ENCODE peak calls at places on chromosomes 3 and 15, in seven cellular contexts. One of them, this sample, is unnamed.

GRCh38 chr3:23356923-23357322 is 153.8 kb downstream of the UBE2E2 start:
- DNase-seq in lower leg skin: no peak
- DNase-seq in hepatocyte: no peak
- DNase-seq in kidney: no peak
- DNase-seq in brain microvascular endothelial cell: no peak
- DNase-seq in GM20000: no peak
- DNase-seq in tibial artery: no peak
- DNase-seq in this sample: no peak

GRCh38 chr3:141828487-141829284 is 47.8 kb upstream of the ATP1B3 start:
- DNase-seq in tibial artery: no peak
- DNase-seq in brain microvascular endothelial cell: no peak
- DNase-seq in lower leg skin: peak; percentile 92
- DNase-seq in hepatocyte: peak; percentile 32
- DNase-seq in kidney: no peak
- DNase-seq in GM20000: no peak
- DNase-seq in this sample: peak; percentile 54

GRCh38 chr3:64031540-64032533 is 8.5 kb upstream of the PSMD6 start:
- DNase-seq in hepatocyte: no peak
- DNase-seq in kidney: no peak
- DNase-seq in lower leg skin: no peak
- DNase-seq in brain microvascular endothelial cell: no peak
- DNase-seq in tibial artery: no peak
- DNase-seq in GM20000: no peak
- DNase-seq in this sample: no peak

GRCh38 chr3:78986702-78987101 is 781.1 kb downstream of the ROBO1 start:
- DNase-seq in hepatocyte: no peak
- DNase-seq in tibial artery: no peak
- DNase-seq in brain microvascular endothelial cell: no peak
- DNase-seq in lower leg skin: no peak
- DNase-seq in GM20000: no peak
- DNase-seq in kidney: no peak
- DNase-seq in this sample: no peak

GRCh38 chr3:22378869-22379268 is 627.9 kb upstream of the ZNF385D start:
- DNase-seq in kidney: no peak
- DNase-seq in hepatocyte: no peak
- DNase-seq in GM20000: no peak
- DNase-seq in lower leg skin: no peak
- DNase-seq in brain microvascular endothelial cell: no peak
- DNase-seq in tibial artery: no peak
- DNase-seq in this sample: no peak

GRCh38 chr3:175748087-175748732 is 889.1 kb downstream of the NAALADL2 start:
- DNase-seq in GM20000: no peak
- DNase-seq in kidney: no peak
- DNase-seq in hepatocyte: no peak
- DNase-seq in tibial artery: no peak
- DNase-seq in lower leg skin: no peak
- DNase-seq in brain microvascular endothelial cell: no peak
- DNase-seq in this sample: no peak

GRCh38 chr3:61877359-61877770 is 316.0 kb downstream of the PTPRG start:
- DNase-seq in brain microvascular endothelial cell: no peak
- DNase-seq in lower leg skin: no peak
- DNase-seq in hepatocyte: peak; percentile 29
- DNase-seq in tibial artery: no peak
- DNase-seq in GM20000: peak; percentile 45
- DNase-seq in kidney: no peak
- DNase-seq in this sample: peak; percentile 1

GRCh38 chr15:68431792-68432401 is at the start of gene ITGA11:
- DNase-seq in hepatocyte: peak; percentile 79
- DNase-seq in kidney: peak; percentile 87
- DNase-seq in brain microvascular endothelial cell: peak; percentile 66
- DNase-seq in lower leg skin: peak; percentile 92
- DNase-seq in tibial artery: peak; percentile 91
- DNase-seq in GM20000: peak; percentile 70
- DNase-seq in this sample: peak; percentile 60

GRCh38 chr15:93088200-93088980 is 621 bp downstream of the RGMA start:
- DNase-seq in kidney: peak; percentile 79
- DNase-seq in tibial artery: no peak
- DNase-seq in lower leg skin: no peak
- DNase-seq in hepatocyte: peak; percentile 55
- DNase-seq in brain microvascular endothelial cell: no peak
- DNase-seq in GM20000: peak; percentile 65
- DNase-seq in this sample: peak; percentile 50

GRCh38 chr15:64842099-64842940 is 605 bp downstream of the PLEKHO2 start:
- DNase-seq in GM20000: no peak
- DNase-seq in tibial artery: peak; percentile 82
- DNase-seq in brain microvascular endothelial cell: peak; percentile 25
- DNase-seq in lower leg skin: no peak
- DNase-seq in hepatocyte: no peak
- DNase-seq in kidney: no peak
- DNase-seq in this sample: no peak

GRCh38 chr3:196177567-196177966 is 33.6 kb downstream of the ZDHHC19 start:
- DNase-seq in kidney: no peak
- DNase-seq in lower leg skin: no peak
- DNase-seq in brain microvascular endothelial cell: no peak
- DNase-seq in hepatocyte: no peak
- DNase-seq in GM20000: no peak
- DNase-seq in tibial artery: no peak
- DNase-seq in this sample: no peak

GRCh38 chr3:129121016-129121791 is 400 bp downstream of the RAB43 start:
- DNase-seq in kidney: no peak
- DNase-seq in GM20000: no peak
- DNase-seq in hepatocyte: peak; percentile 46
- DNase-seq in brain microvascular endothelial cell: no peak
- DNase-seq in tibial artery: no peak
- DNase-seq in lower leg skin: no peak
- DNase-seq in this sample: no peak

GRCh38 chr3:187912007-187912406 is 166.7 kb upstream of the BCL6 start:
- DNase-seq in tibial artery: no peak
- DNase-seq in GM20000: no peak
- DNase-seq in hepatocyte: peak; percentile 24
- DNase-seq in brain microvascular endothelial cell: no peak
- DNase-seq in lower leg skin: no peak
- DNase-seq in kidney: no peak
- DNase-seq in this sample: no peak

GRCh38 chr3:127729556-127730056 is 56.9 kb downstream of the ABTB1 start:
- DNase-seq in kidney: no peak
- DNase-seq in brain microvascular endothelial cell: no peak
- DNase-seq in tibial artery: no peak
- DNase-seq in lower leg skin: no peak
- DNase-seq in hepatocyte: no peak
- DNase-seq in GM20000: no peak
- DNase-seq in this sample: no peak

GRCh38 chr15:25178835-25179672 is 224.3 kb downstream of the SNRPN start:
- DNase-seq in brain microvascular endothelial cell: no peak
- DNase-seq in hepatocyte: no peak
- DNase-seq in GM20000: no peak
- DNase-seq in kidney: peak; percentile 45
- DNase-seq in tibial artery: no peak
- DNase-seq in lower leg skin: peak; percentile 78
- DNase-seq in this sample: no peak

GRCh38 chr3:125310623-125311076 is 64.5 kb downstream of the ZNF148 start:
- DNase-seq in lower leg skin: no peak
- DNase-seq in tibial artery: no peak
- DNase-seq in hepatocyte: no peak
- DNase-seq in brain microvascular endothelial cell: no peak
- DNase-seq in kidney: no peak
- DNase-seq in GM20000: peak; percentile 10
- DNase-seq in this sample: no peak

GRCh38 chr3:50296721-50297383 is 2.4 kb downstream of the HYAL3 start:
- DNase-seq in GM20000: no peak
- DNase-seq in tibial artery: no peak
- DNase-seq in hepatocyte: no peak
- DNase-seq in brain microvascular endothelial cell: no peak
- DNase-seq in lower leg skin: no peak
- DNase-seq in kidney: no peak
- DNase-seq in this sample: no peak

GRCh38 chr15:85840802-85841152 is 46.1 kb upstream of the KLHL25 start:
- DNase-seq in hepatocyte: no peak
- DNase-seq in tibial artery: no peak
- DNase-seq in GM20000: no peak
- DNase-seq in lower leg skin: no peak
- DNase-seq in kidney: no peak
- DNase-seq in brain microvascular endothelial cell: no peak
- DNase-seq in this sample: no peak

GRCh38 chr3:184717608-184717995 is 5.7 kb upstream of the MAGEF1 start:
- DNase-seq in brain microvascular endothelial cell: no peak
- DNase-seq in tibial artery: no peak
- DNase-seq in GM20000: no peak
- DNase-seq in hepatocyte: no peak
- DNase-seq in kidney: no peak
- DNase-seq in lower leg skin: no peak
- DNase-seq in this sample: no peak

GRCh38 chr3:197454014-197454413 is 101.8 kb downstream of the BDH1 start:
- DNase-seq in hepatocyte: peak; percentile 40
- DNase-seq in kidney: no peak
- DNase-seq in tibial artery: no peak
- DNase-seq in brain microvascular endothelial cell: no peak
- DNase-seq in lower leg skin: no peak
- DNase-seq in GM20000: peak; percentile 51
- DNase-seq in this sample: peak; percentile 38

GRCh38 chr3:76346680-76347079 is 561.3 kb upstream of the ZNF717 start:
- DNase-seq in kidney: no peak
- DNase-seq in lower leg skin: no peak
- DNase-seq in GM20000: no peak
- DNase-seq in hepatocyte: no peak
- DNase-seq in tibial artery: no peak
- DNase-seq in brain microvascular endothelial cell: no peak
- DNase-seq in this sample: no peak

GRCh38 chr3:17742092-17742836 is at the start of gene TBC1D5:
- DNase-seq in GM20000: peak; percentile 94
- DNase-seq in lower leg skin: peak; percentile 98
- DNase-seq in tibial artery: peak; percentile 98
- DNase-seq in brain microvascular endothelial cell: peak; percentile 45
- DNase-seq in kidney: peak; percentile 99
- DNase-seq in hepatocyte: peak; percentile 99
- DNase-seq in this sample: peak; percentile 93

GRCh38 chr3:148319960-148320359 is 377.7 kb upstream of the AGTR1 start:
- DNase-seq in brain microvascular endothelial cell: no peak
- DNase-seq in kidney: no peak
- DNase-seq in lower leg skin: no peak
- DNase-seq in GM20000: no peak
- DNase-seq in tibial artery: no peak
- DNase-seq in hepatocyte: no peak
- DNase-seq in this sample: no peak

GRCh38 chr3:123365450-123366143 is 83.3 kb downstream of the ADCY5 start:
- DNase-seq in brain microvascular endothelial cell: no peak
- DNase-seq in hepatocyte: peak; percentile 38
- DNase-seq in kidney: no peak
- DNase-seq in tibial artery: peak; percentile 71
- DNase-seq in lower leg skin: no peak
- DNase-seq in GM20000: no peak
- DNase-seq in this sample: peak; percentile 26
- TF ChIP-seq CTCF in brain microvascular endothelial cell: peak; percentile 76
- TF ChIP-seq CTCF in hepatocyte: peak; percentile 25
- TF ChIP-seq CTCF in kidney: peak; percentile 43
- TF ChIP-seq CTCF in tibial artery: peak; percentile 44
- TF ChIP-seq CTCF in lower leg skin: no peak
- TF ChIP-seq CTCF in GM20000: peak; percentile 28
- TF ChIP-seq CTCF in this sample: peak; percentile 17

GRCh38 chr3:132800958-132801357 is 78.7 kb upstream of the NPHP3 start:
- DNase-seq in lower leg skin: no peak
- DNase-seq in kidney: no peak
- DNase-seq in hepatocyte: no peak
- DNase-seq in GM20000: no peak
- DNase-seq in tibial artery: no peak
- DNase-seq in brain microvascular endothelial cell: no peak
- DNase-seq in this sample: no peak

GRCh38 chr3:132804498-132804897 is 82.3 kb upstream of the NPHP3 start:
- DNase-seq in brain microvascular endothelial cell: peak; percentile 15
- DNase-seq in lower leg skin: no peak
- DNase-seq in GM20000: no peak
- DNase-seq in tibial artery: no peak
- DNase-seq in kidney: no peak
- DNase-seq in hepatocyte: no peak
- DNase-seq in this sample: no peak

GRCh38 chr3:132805071-132805470 is 82.9 kb upstream of the NPHP3 start:
- DNase-seq in kidney: no peak
- DNase-seq in tibial artery: no peak
- DNase-seq in hepatocyte: no peak
- DNase-seq in lower leg skin: no peak
- DNase-seq in GM20000: no peak
- DNase-seq in brain microvascular endothelial cell: no peak
- DNase-seq in this sample: no peak

DNA sequence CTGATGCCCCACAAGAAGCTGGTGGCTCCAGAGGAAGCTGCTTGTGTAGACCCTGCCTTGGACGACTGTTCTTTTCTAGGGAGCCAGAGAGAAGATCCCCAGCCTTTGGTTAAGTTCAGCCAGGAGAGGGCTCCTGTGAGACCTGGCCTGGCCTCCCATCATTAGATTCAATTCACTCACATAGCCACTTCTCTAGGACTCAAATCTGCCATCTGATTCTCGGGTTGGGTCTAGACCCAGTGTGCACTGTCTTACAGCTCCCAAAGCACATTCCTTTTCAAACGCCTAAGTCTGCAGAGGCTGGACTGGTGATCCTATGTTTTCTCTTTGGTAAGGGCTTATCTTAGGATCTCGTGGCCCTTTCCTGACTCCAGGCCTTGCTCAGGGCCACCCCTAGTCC is 81.7 kb upstream of the NPHP3 start:
- DNase-seq in GM20000: no peak
- DNase-seq in kidney: no peak
- DNase-seq in tibial artery: no peak
- DNase-seq in lower leg skin: no peak
- DNase-seq in brain microvascular endothelial cell: peak; percentile 1
- DNase-seq in hepatocyte: peak; percentile 9
- DNase-seq in this sample: no peak
- TF ChIP-seq CTCF in GM20000: no peak
- TF ChIP-seq CTCF in kidney: no peak
- TF ChIP-seq CTCF in tibial artery: no peak
- TF ChIP-seq CTCF in lower leg skin: no peak
- TF ChIP-seq CTCF in brain microvascular endothelial cell: peak; percentile 50
- TF ChIP-seq CTCF in hepatocyte: peak; percentile 11
- TF ChIP-seq CTCF in this sample: no peak

DNA sequence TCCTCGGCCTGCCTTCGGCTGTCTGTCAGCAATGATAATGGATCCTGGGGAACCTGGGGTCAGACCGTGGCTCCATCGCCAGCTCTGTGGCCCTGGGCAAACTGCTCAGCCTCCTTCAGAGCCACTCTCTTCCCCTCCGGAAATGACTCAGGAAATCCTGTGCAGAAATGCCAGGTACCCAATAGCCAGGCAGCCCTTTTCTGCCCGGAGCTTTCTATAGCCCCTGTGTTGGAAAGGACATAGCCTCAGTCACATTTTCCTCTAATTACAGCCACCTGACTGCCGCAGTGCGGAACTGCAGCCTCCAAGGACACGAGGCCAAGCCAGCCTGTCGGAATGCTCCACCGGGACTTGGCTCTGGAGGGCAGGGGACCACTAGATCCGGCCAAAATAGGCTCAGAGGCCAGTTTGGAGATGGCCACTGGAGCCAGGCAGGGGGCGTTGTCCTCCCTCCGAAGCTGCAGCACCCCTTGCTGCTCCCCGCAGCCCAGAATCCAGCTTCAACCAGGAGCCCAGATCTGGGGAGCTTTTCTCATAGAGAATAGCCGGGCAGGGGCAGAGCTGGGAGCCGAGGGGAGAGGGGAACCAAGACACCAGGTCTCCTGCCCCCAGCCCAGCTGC is 11.6 kb upstream of the ZXDC start:
- DNase-seq in tibial artery: no peak
- DNase-seq in lower leg skin: no peak
- DNase-seq in brain microvascular endothelial cell: no peak
- DNase-seq in GM20000: no peak
- DNase-seq in kidney: peak; percentile 62
- DNase-seq in hepatocyte: no peak
- DNase-seq in this sample: no peak
- TF ChIP-seq CTCF in tibial artery: no peak
- TF ChIP-seq CTCF in lower leg skin: no peak
- TF ChIP-seq CTCF in brain microvascular endothelial cell: peak; percentile 27
- TF ChIP-seq CTCF in GM20000: no peak
- TF ChIP-seq CTCF in kidney: no peak
- TF ChIP-seq CTCF in hepatocyte: no peak
- TF ChIP-seq CTCF in this sample: peak; percentile 17

GRCh38 chr15:70029297-70029701 is 68.4 kb downstream of the TLE3 start:
- DNase-seq in lower leg skin: no peak
- DNase-seq in hepatocyte: no peak
- DNase-seq in GM20000: no peak
- DNase-seq in brain microvascular endothelial cell: no peak
- DNase-seq in tibial artery: peak; percentile 60
- DNase-seq in kidney: peak; percentile 40
- DNase-seq in this sample: no peak
- TF ChIP-seq CTCF in lower leg skin: no peak
- TF ChIP-seq CTCF in hepatocyte: no peak
- TF ChIP-seq CTCF in GM20000: no peak
- TF ChIP-seq CTCF in brain microvascular endothelial cell: no peak
- TF ChIP-seq CTCF in tibial artery: no peak
- TF ChIP-seq CTCF in kidney: no peak
- TF ChIP-seq CTCF in this sample: no peak